ENCODE peak calls at places on chromosomes 7 and 10, in seven cellular contexts. V is GM10248; C is NCI-H1092; S is central memory CD4-positive, alpha-beta T cell; A is GM20000; Y is midbrain; P is brain microvascular endothelial cell. I is an unnamed sample.

GRCh38 chr7:144416341-144416740 is 12.8 kb upstream of the NOBOX start:
- DNase-seq in P (peak), Y (no peak), C (no peak), S (no peak), A (no peak), V (no peak), I (no peak)

GRCh38 chr10:70785190-70785589 is at the start of gene TBATA:
- DNase-seq in C (no peak), S (no peak), Y (no peak), A (no peak), V (peak), P (no peak), I (no peak)

GRCh38 chr10:113856563-113856962 is 2.1 kb downstream of the NHLRC2 start:
- DNase-seq in S (no peak), A (no peak), P (no peak), V (no peak), Y (no peak), C (no peak), I (no peak)

GRCh38 chr7:91266931-91267557 is 2.8 kb downstream of the FZD1 start:
- DNase-seq in V (no peak), S (no peak), Y (no peak), C (no peak), A (peak), P (no peak), I (peak)

GRCh38 chr10:50544857-50545429 is 78.8 kb downstream of the SGMS1 start:
- DNase-seq in Y (no peak), S (no peak), C (no peak), V (no peak), P (no peak), A (no peak), I (no peak)

GRCh38 chr10:71302874-71303568 is 16.0 kb upstream of the SLC29A3 start:
- DNase-seq in V (peak), S (peak), Y (peak), A (peak), P (peak), C (peak), I (no peak)

GRCh38 chr7:134184767-134185166 is 57.6 kb downstream of the LRGUK start:
- DNase-seq in A (no peak), P (peak), C (no peak), Y (no peak), S (no peak), V (no peak), I (no peak)

GRCh38 chr7:2109936-2110585 is 122.7 kb downstream of the MAD1L1 start:
- DNase-seq in P (peak), S (no peak), A (peak), V (no peak), Y (no peak), C (no peak), I (no peak)

GRCh38 chr10:103396789-103397087 is 312 bp downstream of the PDCD11 start:
- DNase-seq in S (no peak), P (no peak), C (no peak), A (no peak), Y (no peak), V (no peak), I (no peak)

GRCh38 chr7:117138474-117138873 is 184.4 kb downstream of the WNT2 start:
- DNase-seq in P (no peak), C (no peak), A (no peak), Y (no peak), V (no peak), S (no peak), I (no peak)

GRCh38 chr7:141452911-141453310 is 98.3 kb upstream of the AGK start:
- DNase-seq in P (no peak), V (no peak), S (no peak), A (no peak), C (no peak), Y (no peak), I (no peak)

GRCh38 chr7:149381245-149381644 is 79.6 kb downstream of the ZNF777 start:
- DNase-seq in P (no peak), C (no peak), S (no peak), V (no peak), A (no peak), Y (peak), I (no peak)

GRCh38 chr10:77333610-77334340 is 303.8 kb downstream of the KCNMA1 start:
- DNase-seq in S (no peak), P (no peak), C (peak), V (no peak), A (no peak), Y (no peak), I (no peak)

GRCh38 chr10:126844406-126844805 is 60.8 kb upstream of the DOCK1 start:
- DNase-seq in Y (no peak), P (peak), S (no peak), A (no peak), C (no peak), V (no peak), I (no peak)

GRCh38 chr10:116070743-116071320 is 202.2 kb downstream of the GFRA1 start:
- DNase-seq in S (no peak), C (no peak), Y (no peak), P (no peak), V (no peak), A (no peak), I (no peak)

GRCh38 chr10:3330687-3331086 is 158.1 kb upstream of the PITRM1 start:
- DNase-seq in Y (no peak), P (peak), A (no peak), C (no peak), S (no peak), V (peak), I (peak)

GRCh38 chr10:74021248-74022055 is 23.5 kb downstream of the VCL start:
- DNase-seq in P (no peak), C (no peak), V (no peak), A (no peak), Y (no peak), S (no peak), I (no peak)

GRCh38 chr10:92712016-92712889 is 22.5 kb downstream of the HHEX start:
- DNase-seq in C (no peak), P (peak), S (no peak), V (no peak), Y (no peak), A (no peak), I (no peak)

GRCh38 chr10:58588673-58589265 is 76.1 kb downstream of the BICC1 start:
- DNase-seq in P (no peak), Y (no peak), S (no peak), V (no peak), A (no peak), C (no peak), I (peak)

GRCh38 chr10:90887555-90887954 is 15.8 kb downstream of the RPP30 start:
- DNase-seq in C (no peak), A (no peak), S (no peak), V (no peak), P (no peak), Y (no peak), I (no peak)

GRCh38 chr10:85231534-85232270 is 903.3 kb downstream of the CCSER2 start:
- DNase-seq in Y (no peak), P (no peak), V (no peak), C (no peak), S (no peak), A (no peak), I (no peak)

GRCh38 chr10:109914966-109915365 is 8.3 kb downstream of the XPNPEP1 start:
- DNase-seq in A (no peak), S (peak), P (peak), V (peak), C (no peak), Y (no peak), I (no peak)

GRCh38 chr7:12031638-12032037 is 179.5 kb upstream of the TMEM106B start:
- DNase-seq in S (no peak), A (no peak), Y (no peak), C (no peak), V (no peak), P (peak), I (no peak)

GRCh38 chr10:5629789-5630436 is 36.5 kb downstream of the ASB13 start:
- DNase-seq in Y (peak), V (peak), A (peak), C (peak), S (peak), P (peak), I (peak)

GRCh38 chr7:118053353-118053752 is 130.6 kb upstream of the LSM8 start:
- DNase-seq in V (no peak), A (no peak), Y (no peak), S (no peak), P (no peak), C (peak), I (peak)

GRCh38 chr10:32446701-32447406 is 914 bp downstream of the CCDC7 start:
- DNase-seq in P (no peak), A (peak), S (no peak), Y (peak), C (no peak), V (no peak), I (no peak)

GRCh38 chr7:109699661-109700060 is 1130.0 kb downstream of the DNAJB9 start:
- DNase-seq in C (no peak), S (no peak), P (no peak), V (no peak), A (no peak), Y (no peak), I (no peak)

GRCh38 chr10:91162050-91162494 is 58.4 kb upstream of the PCGF5 start:
- DNase-seq in P (no peak), V (peak), A (no peak), S (no peak), Y (no peak), C (no peak), I (no peak)

GRCh38 chr10:17200885-17201164 is 647 bp downstream of the TRDMT1 start:
- DNase-seq in P (peak), V (no peak), S (peak), Y (peak), A (peak), C (no peak), I (peak)

I was measured in right cardiac atrium.